ENCODE peak calls at places on chromosomes 12 and 14, in five cellular contexts. E, W, Y, U and T are unnamed samples.

GRCh38 chr12:16187684-16188083 is 89.8 kb downstream of the SLC15A5 start:
- DNase-seq in W (no peak), Y (no peak), U (no peak), E (peak), T (no peak)

GRCh38 chr12:30257614-30258013 is 438.1 kb downstream of the IPO8 start:
- DNase-seq in U (no peak), E (no peak), W (no peak), Y (no peak), T (no peak)

GRCh38 chr12:14408208-14408607 is 42.7 kb downstream of the ATF7IP start:
- DNase-seq in E (no peak), U (peak), W (no peak), Y (no peak), T (no peak)

GRCh38 chr12:51822956-51823355 is 25.6 kb downstream of the FIGNL2 start:
- DNase-seq in Y (no peak), U (no peak), E (peak), W (no peak), T (no peak)

GRCh38 chr14:24806061-24806678 is 172.2 kb upstream of the GZMB start:
- DNase-seq in W (peak), E (no peak), U (peak), Y (peak), T (peak)

GRCh38 chr12:49259452-49259851 is 5.4 kb upstream of the TUBA1C start:
- DNase-seq in U (no peak), E (no peak), W (no peak), Y (no peak), T (no peak)

GRCh38 chr12:115400011-115400410 is 716.0 kb upstream of the TBX3 start:
- DNase-seq in Y (no peak), U (no peak), E (no peak), W (no peak), T (no peak)

GRCh38 chr12:116172224-116172849 is 105.2 kb downstream of the MED13L start:
- DNase-seq in E (no peak), Y (peak), U (no peak), W (no peak), T (peak)

GRCh38 chr12:131084341-131085011 is 130.8 kb downstream of the ADGRD1 start:
- DNase-seq in W (peak), E (no peak), Y (no peak), U (no peak), T (no peak)

GRCh38 chr12:20440408-20440807 is 72.1 kb downstream of the PDE3A start:
- DNase-seq in E (no peak), U (no peak), Y (no peak), W (no peak), T (no peak)